ENCODE peak calls at places on chromosomes 5 and 9, in six cellular contexts. One of them, this sample, is unnamed.

GRCh38 chr9:123929177-123929869 is 603 bp downstream of the DENND1A start:
- DNase-seq in AG04450: no peak
- DNase-seq in brain microvascular endothelial cell: no peak
- DNase-seq in upper lobe of right lung: no peak
- DNase-seq in esophagus squamous epithelium: no peak
- DNase-seq in cardiac fibroblast: no peak
- DNase-seq in this sample: no peak

GRCh38 chr5:159033351-159033657 is 66.4 kb downstream of the EBF1 start:
- DNase-seq in AG04450: no peak
- DNase-seq in brain microvascular endothelial cell: no peak
- DNase-seq in upper lobe of right lung: no peak
- DNase-seq in esophagus squamous epithelium: no peak
- DNase-seq in cardiac fibroblast: peak; percentile 59
- DNase-seq in this sample: peak; percentile 39

GRCh38 chr9:88757406-88758010 is 222.5 kb downstream of the NXNL2 start:
- DNase-seq in AG04450: no peak
- DNase-seq in brain microvascular endothelial cell: no peak
- DNase-seq in upper lobe of right lung: no peak
- DNase-seq in esophagus squamous epithelium: no peak
- DNase-seq in cardiac fibroblast: no peak
- DNase-seq in this sample: no peak

GRCh38 chr5:55535199-55535905 is 588 bp upstream of the PLPP1 start:
- DNase-seq in AG04450: no peak
- DNase-seq in brain microvascular endothelial cell: no peak
- DNase-seq in upper lobe of right lung: no peak
- DNase-seq in esophagus squamous epithelium: no peak
- DNase-seq in cardiac fibroblast: no peak
- DNase-seq in this sample: no peak

GRCh38 chr5:135393691-135394090 is 5.3 kb downstream of the MACROH2A1 start:
- DNase-seq in AG04450: peak; percentile 38
- DNase-seq in brain microvascular endothelial cell: no peak
- DNase-seq in upper lobe of right lung: no peak
- DNase-seq in esophagus squamous epithelium: no peak
- DNase-seq in cardiac fibroblast: no peak
- DNase-seq in this sample: peak; percentile 28

GRCh38 chr9:95718263-95718662 is 157.2 kb upstream of the ERCC6L2 start:
- DNase-seq in AG04450: no peak
- DNase-seq in brain microvascular endothelial cell: no peak
- DNase-seq in upper lobe of right lung: no peak
- DNase-seq in esophagus squamous epithelium: no peak
- DNase-seq in cardiac fibroblast: no peak
- DNase-seq in this sample: no peak

GRCh38 chr5:180204420-180204819 is 4.6 kb downstream of the RASGEF1C start:
- DNase-seq in AG04450: no peak
- DNase-seq in brain microvascular endothelial cell: no peak
- DNase-seq in upper lobe of right lung: no peak
- DNase-seq in esophagus squamous epithelium: no peak
- DNase-seq in cardiac fibroblast: no peak
- DNase-seq in this sample: no peak

GRCh38 chr5:181133610-181134231 is 2.8 kb upstream of the OR2V1 start:
- DNase-seq in AG04450: peak; percentile 26
- DNase-seq in brain microvascular endothelial cell: peak; percentile 85
- DNase-seq in upper lobe of right lung: no peak
- DNase-seq in esophagus squamous epithelium: no peak
- DNase-seq in cardiac fibroblast: peak; percentile 86
- DNase-seq in this sample: no peak

GRCh38 chr9:95409650-95410426 is 92.3 kb upstream of the FANCC start:
- DNase-seq in AG04450: peak; percentile 59
- DNase-seq in brain microvascular endothelial cell: peak; percentile 19
- DNase-seq in upper lobe of right lung: no peak
- DNase-seq in esophagus squamous epithelium: no peak
- DNase-seq in cardiac fibroblast: peak; percentile 81
- DNase-seq in this sample: peak; percentile 72

GRCh38 chr5:109399092-109399759 is 10.5 kb downstream of the PJA2 start:
- DNase-seq in AG04450: no peak
- DNase-seq in brain microvascular endothelial cell: peak; percentile 68
- DNase-seq in upper lobe of right lung: no peak
- DNase-seq in esophagus squamous epithelium: no peak
- DNase-seq in cardiac fibroblast: peak; percentile 68
- DNase-seq in this sample: no peak

GRCh38 chr9:98558575-98558974 is 150.2 kb downstream of the GABBR2 start:
- DNase-seq in AG04450: no peak
- DNase-seq in brain microvascular endothelial cell: no peak
- DNase-seq in upper lobe of right lung: no peak
- DNase-seq in esophagus squamous epithelium: no peak
- DNase-seq in cardiac fibroblast: peak; percentile 49
- DNase-seq in this sample: no peak

GRCh38 chr9:134218230-134218629 is 53.9 kb upstream of the RNU6ATAC start:
- DNase-seq in AG04450: no peak
- DNase-seq in brain microvascular endothelial cell: no peak
- DNase-seq in upper lobe of right lung: no peak
- DNase-seq in esophagus squamous epithelium: no peak
- DNase-seq in cardiac fibroblast: no peak
- DNase-seq in this sample: no peak

GRCh38 chr9:71628247-71628646 is 140.1 kb downstream of the CEMIP2 start:
- DNase-seq in AG04450: no peak
- DNase-seq in brain microvascular endothelial cell: no peak
- DNase-seq in upper lobe of right lung: no peak
- DNase-seq in esophagus squamous epithelium: no peak
- DNase-seq in cardiac fibroblast: peak; percentile 37
- DNase-seq in this sample: no peak

GRCh38 chr5:38540348-38540747 is 16.1 kb downstream of the LIFR start:
- DNase-seq in AG04450: no peak
- DNase-seq in brain microvascular endothelial cell: no peak
- DNase-seq in upper lobe of right lung: peak; percentile 77
- DNase-seq in esophagus squamous epithelium: no peak
- DNase-seq in cardiac fibroblast: no peak
- DNase-seq in this sample: no peak

GRCh38 chr9:971901-972511 is 4.4 kb upstream of the DMRT3 start:
- DNase-seq in AG04450: no peak
- DNase-seq in brain microvascular endothelial cell: no peak
- DNase-seq in upper lobe of right lung: no peak
- DNase-seq in esophagus squamous epithelium: no peak
- DNase-seq in cardiac fibroblast: no peak
- DNase-seq in this sample: no peak

GRCh38 chr9:113237026-113237425 is 15.7 kb downstream of the SLC31A1 start:
- DNase-seq in AG04450: no peak
- DNase-seq in brain microvascular endothelial cell: no peak
- DNase-seq in upper lobe of right lung: no peak
- DNase-seq in esophagus squamous epithelium: no peak
- DNase-seq in cardiac fibroblast: no peak
- DNase-seq in this sample: no peak

GRCh38 chr9:97615439-97616072 is 17.6 kb downstream of the TSTD2 start:
- DNase-seq in AG04450: peak; percentile 32
- DNase-seq in brain microvascular endothelial cell: peak; percentile 52
- DNase-seq in upper lobe of right lung: no peak
- DNase-seq in esophagus squamous epithelium: no peak
- DNase-seq in cardiac fibroblast: peak; percentile 73
- DNase-seq in this sample: peak; percentile 47

GRCh38 chr5:170109059-170110031 is 3.6 kb downstream of the FOXI1 start:
- DNase-seq in AG04450: no peak
- DNase-seq in brain microvascular endothelial cell: no peak
- DNase-seq in upper lobe of right lung: no peak
- DNase-seq in esophagus squamous epithelium: no peak
- DNase-seq in cardiac fibroblast: no peak
- DNase-seq in this sample: no peak

GRCh38 chr5:126536874-126537273 is 58.1 kb downstream of the ALDH7A1 start:
- DNase-seq in AG04450: no peak
- DNase-seq in brain microvascular endothelial cell: no peak
- DNase-seq in upper lobe of right lung: no peak
- DNase-seq in esophagus squamous epithelium: no peak
- DNase-seq in cardiac fibroblast: peak; percentile 32
- DNase-seq in this sample: no peak

GRCh38 chr5:60883229-60883628 is 39.2 kb upstream of the ELOVL7 start:
- DNase-seq in AG04450: no peak
- DNase-seq in brain microvascular endothelial cell: peak; percentile 21
- DNase-seq in upper lobe of right lung: no peak
- DNase-seq in esophagus squamous epithelium: no peak
- DNase-seq in cardiac fibroblast: peak; percentile 44
- DNase-seq in this sample: no peak

GRCh38 chr5:12354686-12355085 is 450.4 kb upstream of the CTNND2 start:
- DNase-seq in AG04450: no peak
- DNase-seq in brain microvascular endothelial cell: no peak
- DNase-seq in upper lobe of right lung: no peak
- DNase-seq in esophagus squamous epithelium: no peak
- DNase-seq in cardiac fibroblast: no peak
- DNase-seq in this sample: no peak

GRCh38 chr5:91277093-91277626 is 106.0 kb downstream of the ARRDC3 start:
- DNase-seq in AG04450: no peak
- DNase-seq in brain microvascular endothelial cell: peak; percentile 3
- DNase-seq in upper lobe of right lung: no peak
- DNase-seq in esophagus squamous epithelium: no peak
- DNase-seq in cardiac fibroblast: no peak
- DNase-seq in this sample: no peak

GRCh38 chr5:84017704-84018240 is 297.1 kb upstream of the HAPLN1 start:
- DNase-seq in AG04450: no peak
- DNase-seq in brain microvascular endothelial cell: peak; percentile 31
- DNase-seq in upper lobe of right lung: no peak
- DNase-seq in esophagus squamous epithelium: no peak
- DNase-seq in cardiac fibroblast: peak; percentile 34
- DNase-seq in this sample: no peak

GRCh38 chr9:94135222-94135621 is 51.0 kb downstream of the PTPDC1 start:
- DNase-seq in AG04450: peak; percentile 55
- DNase-seq in brain microvascular endothelial cell: peak; percentile 88
- DNase-seq in upper lobe of right lung: no peak
- DNase-seq in esophagus squamous epithelium: no peak
- DNase-seq in cardiac fibroblast: peak; percentile 99
- DNase-seq in this sample: peak; percentile 77

GRCh38 chr5:180315762-180316212 is 23.9 kb upstream of the MAPK9 start:
- DNase-seq in AG04450: no peak
- DNase-seq in brain microvascular endothelial cell: peak; percentile 28
- DNase-seq in upper lobe of right lung: peak; percentile 89
- DNase-seq in esophagus squamous epithelium: no peak
- DNase-seq in cardiac fibroblast: peak; percentile 67
- DNase-seq in this sample: peak; percentile 15

GRCh38 chr9:78592866-78593265 is 295.9 kb downstream of the PSAT1 start:
- DNase-seq in AG04450: no peak
- DNase-seq in brain microvascular endothelial cell: peak; percentile 48
- DNase-seq in upper lobe of right lung: no peak
- DNase-seq in esophagus squamous epithelium: no peak
- DNase-seq in cardiac fibroblast: peak; percentile 83
- DNase-seq in this sample: no peak

GRCh38 chr9:112050544-112051475 is 124.3 kb downstream of the SUSD1 start:
- DNase-seq in AG04450: peak; percentile 92
- DNase-seq in brain microvascular endothelial cell: peak; percentile 89
- DNase-seq in upper lobe of right lung: no peak
- DNase-seq in esophagus squamous epithelium: no peak
- DNase-seq in cardiac fibroblast: peak; percentile 90
- DNase-seq in this sample: peak; percentile 99

GRCh38 chr5:146402949-146403348 is 44.2 kb upstream of the TCERG1 start:
- DNase-seq in AG04450: no peak
- DNase-seq in brain microvascular endothelial cell: no peak
- DNase-seq in upper lobe of right lung: no peak
- DNase-seq in esophagus squamous epithelium: no peak
- DNase-seq in cardiac fibroblast: no peak
- DNase-seq in this sample: no peak
- H3K4me3 ChIP-seq in AG04450: no peak overlapping the region
- H3K4me3 ChIP-seq in brain microvascular endothelial cell: no peak overlapping the region
- H3K4me3 ChIP-seq in upper lobe of right lung: no peak overlapping the region
- H3K4me3 ChIP-seq in esophagus squamous epithelium: no peak overlapping the region
- H3K4me3 ChIP-seq in cardiac fibroblast: no peak overlapping the region
- H3K4me3 ChIP-seq in this sample: no peak overlapping the region

DNA sequence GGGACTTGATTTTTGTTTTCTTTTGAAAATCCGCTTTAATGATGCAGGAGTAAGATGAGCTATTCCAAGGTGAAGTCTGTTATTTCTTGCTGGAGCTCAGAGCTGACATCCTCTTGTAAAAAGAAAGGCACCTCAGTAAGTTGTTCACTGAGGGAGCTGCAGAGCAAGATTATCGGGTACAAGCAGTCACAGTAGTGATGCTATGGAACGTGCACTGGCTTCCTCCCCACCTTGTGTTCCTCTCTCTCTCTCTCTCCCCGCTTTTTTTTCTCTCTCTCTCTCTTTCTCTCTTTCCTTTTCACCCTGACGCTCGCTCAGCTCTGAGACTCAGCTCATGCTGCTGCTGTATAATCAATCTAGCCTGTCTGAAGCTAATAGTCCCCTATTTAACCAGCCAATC is 587.5 kb upstream of the CDH18 start:
- DNase-seq in AG04450: no peak
- DNase-seq in brain microvascular endothelial cell: no peak
- DNase-seq in upper lobe of right lung: no peak
- DNase-seq in esophagus squamous epithelium: no peak
- DNase-seq in cardiac fibroblast: no peak
- DNase-seq in this sample: no peak
- TF ChIP-seq CTCF in AG04450: no peak
- TF ChIP-seq CTCF in brain microvascular endothelial cell: no peak
- TF ChIP-seq CTCF in upper lobe of right lung: no peak
- TF ChIP-seq CTCF in esophagus squamous epithelium: no peak
- TF ChIP-seq CTCF in cardiac fibroblast: no peak
- TF ChIP-seq CTCF in this sample: no peak

GRCh38 chr9:127753556-127753955 is 18.5 kb upstream of the TOR2A start:
- DNase-seq in AG04450: no peak
- DNase-seq in brain microvascular endothelial cell: no peak
- DNase-seq in upper lobe of right lung: no peak
- DNase-seq in esophagus squamous epithelium: no peak
- DNase-seq in cardiac fibroblast: no peak
- DNase-seq in this sample: no peak
- H3K4me3 ChIP-seq in AG04450: no peak overlapping the region
- H3K4me3 ChIP-seq in brain microvascular endothelial cell: no peak overlapping the region
- H3K4me3 ChIP-seq in upper lobe of right lung: no peak overlapping the region
- H3K4me3 ChIP-seq in esophagus squamous epithelium: no peak overlapping the region
- H3K4me3 ChIP-seq in cardiac fibroblast: no peak overlapping the region
- H3K4me3 ChIP-seq in this sample: no peak overlapping the region

GRCh38 chr5:176577312-176578176 is 28.4 kb downstream of the CDHR2 start:
- DNase-seq in AG04450: no peak
- DNase-seq in brain microvascular endothelial cell: no peak
- DNase-seq in upper lobe of right lung: no peak
- DNase-seq in esophagus squamous epithelium: no peak
- DNase-seq in cardiac fibroblast: no peak
- DNase-seq in this sample: no peak

GRCh38 chr5:176579323-176579722 is 30.2 kb downstream of the CDHR2 start:
- DNase-seq in AG04450: no peak
- DNase-seq in brain microvascular endothelial cell: no peak
- DNase-seq in upper lobe of right lung: no peak
- DNase-seq in esophagus squamous epithelium: no peak
- DNase-seq in cardiac fibroblast: no peak
- DNase-seq in this sample: no peak

GRCh38 chr5:176575066-176575465 is 25.9 kb downstream of the CDHR2 start:
- DNase-seq in AG04450: no peak
- DNase-seq in brain microvascular endothelial cell: no peak
- DNase-seq in upper lobe of right lung: no peak
- DNase-seq in esophagus squamous epithelium: no peak
- DNase-seq in cardiac fibroblast: no peak
- DNase-seq in this sample: no peak

GRCh38 chr5:176575488-176576422 is 26.6 kb downstream of the CDHR2 start:
- DNase-seq in AG04450: no peak
- DNase-seq in brain microvascular endothelial cell: no peak
- DNase-seq in upper lobe of right lung: no peak
- DNase-seq in esophagus squamous epithelium: no peak
- DNase-seq in cardiac fibroblast: no peak
- DNase-seq in this sample: no peak

DNA sequence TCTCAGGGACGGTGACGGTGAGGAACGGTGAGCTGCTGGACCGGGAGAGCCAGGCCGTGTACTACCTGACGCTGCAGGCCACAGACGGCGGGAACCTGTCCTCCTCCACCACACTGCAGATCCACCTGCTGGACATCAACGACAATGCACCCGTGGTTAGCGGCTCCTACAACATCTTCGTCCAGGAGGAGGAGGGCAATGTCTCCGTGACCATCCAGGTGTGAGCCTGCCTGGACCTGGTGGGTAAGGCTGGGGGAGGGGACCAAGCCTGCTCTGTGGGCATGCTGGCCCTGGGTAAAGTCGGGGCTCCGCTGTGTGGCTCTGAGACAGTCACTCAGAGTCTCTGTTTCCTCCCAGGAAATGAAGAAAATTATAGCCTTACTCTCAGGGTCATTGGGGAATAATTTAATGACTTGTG is 29.3 kb downstream of the CDHR2 start:
- DNase-seq in AG04450: no peak
- DNase-seq in brain microvascular endothelial cell: no peak
- DNase-seq in upper lobe of right lung: peak; percentile 79
- DNase-seq in esophagus squamous epithelium: no peak
- DNase-seq in cardiac fibroblast: peak; percentile 55
- DNase-seq in this sample: no peak
- TF ChIP-seq CTCF in AG04450: peak; percentile 54
- TF ChIP-seq CTCF in brain microvascular endothelial cell: peak; percentile 72
- TF ChIP-seq CTCF in upper lobe of right lung: peak; percentile 45
- TF ChIP-seq CTCF in esophagus squamous epithelium: peak; percentile 78
- TF ChIP-seq CTCF in cardiac fibroblast: peak; percentile 59
- TF ChIP-seq CTCF in this sample: peak; percentile 55